ENCODE peak calls at places on chromosomes 5 and 9, in five cellular contexts. Y is GM23338, H is gastrocnemius medialis, V is tibial artery, E is mesendoderm. Z is an unnamed sample. For H3K36me3, the result is how much of the 10 kb centered on the place peaks cover.

GRCh38 chr9:96279927-96280326 is 22.0 kb downstream of the HSD17B3 start:
- DNase-seq in Y (peak), H (no peak), V (no peak), E (peak), Z (no peak)

GRCh38 chr5:42756630-42757601 is at the start of gene CCDC152:
- DNase-seq in Y (peak), H (peak), V (no peak), E (peak), Z (no peak)

GRCh38 chr5:169786219-169786618 is 149.1 kb downstream of the DOCK2 start:
- DNase-seq in Y (no peak), H (no peak), V (no peak), E (no peak), Z (no peak)

GRCh38 chr9:99239341-99240055 is 17.4 kb downstream of the SEC61B start:
- DNase-seq in Y (no peak), H (peak), V (no peak), E (no peak), Z (no peak)

GRCh38 chr9:96420468-96421219 is 2.5 kb upstream of the ZNF367 start:
- DNase-seq in Y (peak), H (peak), V (peak), E (peak), Z (no peak)

GRCh38 chr9:37412431-37413151 is 9.9 kb upstream of the GRHPR start:
- DNase-seq in Y (no peak), H (peak), V (no peak), E (no peak), Z (no peak)

GRCh38 chr9:79154806-79155205 is 417.0 kb upstream of the TLE4 start:
- DNase-seq in Y (no peak), H (no peak), V (no peak), E (no peak), Z (no peak)

GRCh38 chr9:134618823-134619454 is 22.7 kb upstream of the COL5A1 start:
- DNase-seq in Y (no peak), H (peak), V (no peak), E (no peak), Z (peak)

GRCh38 chr5:71986101-71986500 is 121.2 kb upstream of the MAP1B start:
- DNase-seq in Y (no peak), H (no peak), V (no peak), E (no peak), Z (no peak)

GRCh38 chr5:33272288-33272687 is 168.5 kb upstream of the TARS1 start:
- DNase-seq in Y (no peak), H (no peak), V (no peak), E (no peak), Z (no peak)

GRCh38 chr5:110956280-110956912 is 115.1 kb upstream of the TSLP start:
- DNase-seq in Y (peak), H (no peak), V (no peak), E (no peak), Z (peak)

GRCh38 chr5:69078921-69079537 is 14.8 kb upstream of the SLC30A5 start:
- DNase-seq in Y (no peak), H (no peak), V (no peak), E (no peak), Z (no peak)

GRCh38 chr5:137190031-137190430 is 309.1 kb downstream of the SPOCK1 start:
- DNase-seq in Y (no peak), H (no peak), V (no peak), E (no peak), Z (no peak)

GRCh38 chr5:43227655-43228054 is 35.6 kb downstream of the NIM1K start:
- DNase-seq in Y (peak), H (no peak), V (no peak), E (peak), Z (no peak)

GRCh38 chr5:157561105-157561504 is 14.5 kb downstream of the ADAM19 start:
- DNase-seq in Y (no peak), H (no peak), V (no peak), E (no peak), Z (no peak)

GRCh38 chr5:130605200-130605599 is 559.9 kb downstream of the HINT1 start:
- DNase-seq in Y (no peak), H (peak), V (no peak), E (peak), Z (no peak)

GRCh38 chr9:125169889-125170288 is 19.7 kb downstream of the PPP6C start:
- DNase-seq in Y (no peak), H (no peak), V (no peak), E (no peak), Z (no peak)

GRCh38 chr9:20297646-20298084 is 324.6 kb downstream of the MLLT3 start:
- DNase-seq in Y (no peak), H (no peak), V (no peak), E (no peak), Z (no peak)

GRCh38 chr5:14580037-14581034 is 1.3 kb upstream of the OTULINL start:
- DNase-seq in Y (no peak), H (no peak), V (no peak), E (no peak), Z (no peak)

GRCh38 chr5:125394661-125395280 is 648.3 kb upstream of the ZNF608 start:
- DNase-seq in Y (no peak), H (no peak), V (no peak), E (no peak), Z (no peak)

GRCh38 chr5:178143901-178144300 is 9.8 kb downstream of the NHP2 start:
- DNase-seq in Y (no peak), H (peak), V (no peak), E (no peak), Z (peak)

GRCh38 chr5:135557034-135557838 is 21.5 kb upstream of the NEUROG1 start:
- DNase-seq in Y (no peak), H (no peak), V (no peak), E (no peak), Z (no peak)

GRCh38 chr5:65926276-65926761 is at the start of gene ERBIN:
- DNase-seq in Y (peak), H (peak), V (peak), E (peak), Z (peak)

GRCh38 chr5:133220851-133221674 is 169.2 kb downstream of the HSPA4 start:
- DNase-seq in Y (no peak), H (no peak), V (no peak), E (no peak), Z (peak)

GRCh38 chr5:42583322-42583721 is 160.1 kb downstream of the GHR start:
- DNase-seq in Y (peak), H (peak), V (peak), E (peak), Z (no peak)

GRCh38 chr9:2324742-2325141 is 296.8 kb upstream of the VLDLR start:
- DNase-seq in Y (no peak), H (no peak), V (no peak), E (no peak), Z (no peak)

GRCh38 chr5:98786178-98786853 is 12.9 kb downstream of the RGMB start:
- DNase-seq in Y (no peak), H (no peak), V (no peak), E (no peak), Z (no peak)

GRCh38 chr5:7837401-7837800 is 13.5 kb downstream of the CFAP90 start:
- DNase-seq in Y (no peak), H (no peak), V (no peak), E (no peak), Z (no peak)

GRCh38 chr5:140381972-140382371 is 19.7 kb upstream of the ANKHD1 start:
- DNase-seq in Y (no peak), H (no peak), V (no peak), E (no peak), Z (no peak)

GRCh38 chr9:137447722-137448568 is 6.8 kb upstream of the ENTPD8 start:
- DNase-seq in Y (no peak), H (no peak), V (no peak), E (no peak), Z (no peak)

GRCh38 chr9:95876595-95876994 is 1.1 kb downstream of the ERCC6L2 start:
- DNase-seq in Y (no peak), H (no peak), V (no peak), E (peak), Z (no peak)

GRCh38 chr9:136389396-136389795 is 10.6 kb downstream of the SNAPC4 start:
- DNase-seq in Y (no peak), H (no peak), V (no peak), E (no peak), Z (no peak)
- H3K36me3 ChIP-seq in Y (under half), H (under half), V (under half), E (under half), Z (half or more)

GRCh38 chr5:150377964-150378694 is 20.6 kb downstream of the TCOF1 start:
- DNase-seq in Y (no peak), H (no peak), V (no peak), E (peak), Z (no peak)
- H3K36me3 ChIP-seq in Y (half or more), H (under half), V (half or more), E (half or more), Z (half or more)

DNA sequence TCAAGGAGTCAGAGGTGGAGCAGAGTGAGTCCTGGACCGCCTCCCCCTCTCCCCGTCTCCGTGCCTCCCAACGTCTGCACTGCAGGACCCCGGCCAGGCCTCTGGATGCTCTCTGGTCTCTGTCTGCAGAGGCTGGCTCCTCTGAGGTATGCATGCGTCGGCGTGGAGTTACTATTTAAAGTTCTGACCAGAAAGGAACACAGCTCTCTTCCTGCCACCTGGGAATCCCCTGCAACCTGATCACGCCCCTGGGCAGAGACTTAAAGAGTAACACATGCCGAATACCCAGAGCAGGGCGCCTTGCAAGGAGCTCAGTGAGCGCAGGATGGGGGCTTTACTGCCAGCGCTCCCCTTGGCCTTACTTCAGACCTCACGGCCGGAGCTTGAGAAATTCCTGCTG is 16.0 kb downstream of the ANXA6 start:
- DNase-seq in Y (peak), H (peak), V (no peak), E (no peak), Z (no peak)
- H3K36me3 ChIP-seq in Y (under half), H (under half), V (under half), E (under half), Z (under half)

DNA sequence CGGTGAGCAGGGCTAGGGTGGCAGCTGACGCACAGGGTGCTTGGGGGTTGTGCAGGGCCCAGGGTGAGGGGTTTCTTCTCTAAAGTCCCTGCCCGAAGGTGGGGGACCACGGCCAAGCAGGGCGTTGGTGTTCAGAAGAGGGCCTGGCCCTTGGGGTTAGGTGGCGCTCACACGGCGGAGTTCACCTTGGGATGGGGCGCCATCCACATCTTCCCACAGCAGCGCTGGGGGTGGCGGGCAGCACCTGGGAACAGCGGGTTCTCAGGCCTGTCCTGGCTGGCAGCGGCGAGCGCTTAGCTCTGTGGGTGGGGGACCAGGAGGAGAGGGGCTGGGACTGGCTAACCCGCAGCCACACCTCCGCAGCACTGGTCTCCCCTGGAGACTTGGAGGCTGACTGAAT is 6.1 kb downstream of the GPSM1 start:
- DNase-seq in Y (no peak), H (no peak), V (no peak), E (no peak), Z (peak)
- H3K36me3 ChIP-seq in Y (under half), H (under half), V (under half), E (under half), Z (under half)

GRCh38 chr5:179880066-179880650 is 21.5 kb upstream of the MRNIP start:
- DNase-seq in Y (no peak), H (no peak), V (no peak), E (no peak), Z (no peak)

GRCh38 chr5:179879003-179879689 is 20.5 kb upstream of the MRNIP start:
- DNase-seq in Y (no peak), H (no peak), V (no peak), E (no peak), Z (no peak)

GRCh38 chr5:179878222-179879002 is 19.8 kb upstream of the MRNIP start:
- DNase-seq in Y (no peak), H (peak), V (no peak), E (no peak), Z (no peak)

GRCh38 chr5:179880848-179881590 is 22.4 kb upstream of the MRNIP start:
- DNase-seq in Y (no peak), H (no peak), V (no peak), E (no peak), Z (no peak)

GRCh38 chr5:179879690-179880010 is 21.0 kb upstream of the MRNIP start:
- DNase-seq in Y (no peak), H (no peak), V (no peak), E (no peak), Z (no peak)
- H3K36me3 ChIP-seq in Y (under half), H (under half), V (under half), E (under half), Z (under half)

DNA sequence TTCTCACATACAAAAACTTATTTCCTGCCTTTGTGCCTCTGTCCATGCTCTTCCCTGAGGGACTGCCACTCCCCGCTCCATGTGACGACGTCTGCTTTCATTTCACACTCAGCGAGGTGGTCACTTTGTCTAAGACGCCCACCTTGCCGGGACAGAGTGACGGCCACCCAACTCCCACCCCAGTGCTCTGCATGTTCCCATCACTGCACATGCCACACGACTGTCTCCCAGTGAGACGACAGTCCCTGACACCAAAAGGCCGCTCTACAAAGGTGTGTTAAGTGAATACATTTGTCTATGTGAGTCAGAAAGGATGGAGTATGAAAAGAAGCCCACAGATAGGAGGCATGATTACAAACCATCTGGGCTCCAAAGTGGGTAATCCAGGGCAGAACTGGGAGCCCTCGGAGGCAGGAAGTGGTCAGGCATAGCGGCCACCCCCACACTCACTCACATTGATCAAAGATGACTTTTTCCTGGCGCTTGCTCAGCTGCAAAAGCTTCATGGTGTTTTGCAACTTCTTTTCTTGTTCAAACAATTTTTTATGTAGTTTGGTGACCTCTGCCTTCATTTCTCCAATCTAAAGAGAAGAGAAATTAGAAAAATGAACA is 185.8 kb downstream of the CDK5RAP2 start:
- DNase-seq in Y (no peak), H (no peak), V (no peak), E (no peak), Z (no peak)
- H3K36me3 ChIP-seq in Y (under half), H (under half), V (half or more), E (under half), Z (under half)

Z was measured in upper lobe of left lung.